ENCODE peak calls at places on chromosome X, in nine cellular contexts. T is activated naive CD4-positive, alpha-beta T cell treated with anti-CD3 and anti-CD28 coated beads, Interleukin-2, amount 10 ng/mL, durations not matched to agents 7 days and 5 days; L is ACHN; R is RPMI8226; N is fibroblast of the conjunctiva; C is osteocyte; M is endothelial cell; D is kidney; E is T-cell. X is an unnamed sample.

GRCh38 chrX:42107495-42108139 is 184.3 kb upstream of the CASK start:
- DNase-seq in E (no peak), L (no peak), T (no peak), N (no peak), M (no peak), D (no peak), R (no peak), C (no peak), X (no peak)

GRCh38 chrX:110665636-110666035 is 130.0 kb downstream of the CHRDL1 start:
- DNase-seq in N (peak), D (no peak), R (peak), E (no peak), L (peak), M (peak), T (peak), C (no peak), X (peak)

GRCh38 chrX:154021131-154021611 is 1.5 kb upstream of the IRAK1 start:
- DNase-seq in E (no peak), R (no peak), N (no peak), T (no peak), M (no peak), D (no peak), C (no peak), L (peak), X (no peak)

GRCh38 chrX:97841544-97842179 is 958.0 kb downstream of the RPA4 start:
- DNase-seq in C (no peak), D (peak), R (no peak), N (no peak), T (no peak), M (no peak), L (no peak), E (no peak), X (no peak)

GRCh38 chrX:80721186-80721585 is 88.5 kb downstream of the BRWD3 start:
- DNase-seq in T (no peak), C (no peak), R (no peak), L (no peak), M (no peak), E (no peak), N (no peak), D (no peak), X (no peak)

GRCh38 chrX:154365052-154365600 is 9.3 kb downstream of the FLNA start:
- DNase-seq in T (no peak), N (no peak), M (no peak), C (no peak), L (no peak), E (no peak), R (no peak), D (no peak), X (no peak)

GRCh38 chrX:12977761-12978204 is 2.9 kb downstream of the TMSB4X start:
- DNase-seq in L (no peak), C (no peak), D (no peak), E (no peak), N (no peak), M (no peak), T (no peak), R (no peak), X (no peak)

GRCh38 chrX:17537652-17538301 is 162.8 kb downstream of the NHS start:
- DNase-seq in E (no peak), T (no peak), M (peak), D (no peak), N (no peak), R (no peak), C (no peak), L (no peak), X (no peak)

GRCh38 chrX:2188316-2188715 is 312.5 kb downstream of the DHRSX start:
- DNase-seq in D (no peak), M (no peak), N (no peak), T (no peak), C (no peak), R (no peak), E (no peak), L (no peak), X (no peak)

GRCh38 chrX:153922286-153922573 is 3.8 kb downstream of the ARHGAP4 start:
- DNase-seq in C (no peak), D (no peak), L (no peak), T (no peak), R (no peak), E (no peak), N (no peak), M (no peak), X (no peak)

GRCh38 chrX:9227276-9227675 is 193.3 kb upstream of the FAM9B start:
- DNase-seq in R (no peak), T (no peak), E (no peak), N (no peak), C (no peak), L (no peak), M (no peak), D (no peak), X (no peak)

GRCh38 chrX:43718081-43718480 is 62.0 kb downstream of the MAOA start:
- DNase-seq in M (no peak), R (no peak), C (no peak), T (no peak), N (no peak), E (no peak), L (no peak), D (no peak), X (no peak)

X was measured in HT-29.